ENCODE peak calls at places on chromosomes 1 and 21, in seven cellular contexts. H, C, B, K, T, D and I are unnamed samples.

GRCh38 chr1:1304331-1305299 is 3.1 kb downstream of the ACAP3 start:
- DNase-seq in B (peak), T (peak), D (peak), C (peak), K (peak), H (no peak), I (peak)

GRCh38 chr1:51326839-51327238 is 3.5 kb downstream of the TTC39A start:
- DNase-seq in B (no peak), H (no peak), C (no peak), D (no peak), T (no peak), K (no peak), I (no peak)

GRCh38 chr1:231940721-231941120 is 314.1 kb downstream of the DISC1 start:
- DNase-seq in T (no peak), H (no peak), C (no peak), K (no peak), B (no peak), D (no peak), I (no peak)

GRCh38 chr1:24981632-24982007 is 51.5 kb upstream of the RUNX3 start:
- DNase-seq in D (no peak), T (no peak), H (no peak), B (no peak), C (no peak), K (no peak), I (no peak)

GRCh38 chr1:94025383-94026340 is 95.3 kb downstream of the ABCA4 start:
- DNase-seq in D (peak), T (peak), K (peak), H (no peak), B (peak), C (peak), I (no peak)

GRCh38 chr1:116873680-116874271 is 35.9 kb upstream of the PTGFRN start:
- DNase-seq in B (peak), H (no peak), D (no peak), K (no peak), C (no peak), T (no peak), I (no peak)

GRCh38 chr21:20617130-20617529 is 381.1 kb upstream of the NCAM2 start:
- DNase-seq in B (no peak), C (no peak), K (peak), T (no peak), D (no peak), H (no peak), I (no peak)

GRCh38 chr1:166597516-166597915 is 241.8 kb upstream of the POGK start:
- DNase-seq in D (no peak), K (no peak), C (no peak), B (no peak), T (no peak), H (no peak), I (no peak)

GRCh38 chr1:231049121-231049979 is 9.3 kb upstream of the FAM89A start:
- DNase-seq in K (no peak), T (no peak), D (no peak), C (no peak), B (no peak), H (no peak), I (no peak)

GRCh38 chr1:7884757-7885156 is 31.9 kb upstream of the UTS2 start:
- DNase-seq in B (no peak), C (no peak), T (no peak), K (no peak), H (no peak), D (no peak), I (no peak)

GRCh38 chr1:157170677-157171515 is 32.7 kb upstream of the ETV3 start:
- DNase-seq in T (peak), H (peak), B (peak), D (peak), C (peak), K (peak), I (no peak)

GRCh38 chr1:37090671-37091070 is 56.4 kb upstream of the GRIK3 start:
- DNase-seq in D (no peak), T (no peak), H (no peak), K (no peak), C (no peak), B (no peak), I (no peak)

GRCh38 chr1:80444171-80444570 is 1356.6 kb upstream of the ADGRL2 start:
- DNase-seq in H (no peak), T (no peak), B (no peak), D (no peak), C (no peak), K (no peak), I (no peak)

GRCh38 chr1:209742409-209743144 is 13.3 kb upstream of the TRAF3IP3 start:
- DNase-seq in B (no peak), K (no peak), H (no peak), C (peak), T (no peak), D (no peak), I (no peak)

GRCh38 chr1:1085911-1086841 is 12.1 kb upstream of the RNF223 start:
- DNase-seq in K (peak), H (no peak), B (no peak), C (no peak), T (no peak), D (no peak), I (peak)

GRCh38 chr1:202807926-202808757 is at the start of gene KDM5B:
- DNase-seq in T (peak), D (peak), K (peak), C (peak), B (peak), H (peak), I (peak)

GRCh38 chr1:177799746-177800145 is 170.1 kb downstream of the SEC16B start:
- DNase-seq in B (no peak), D (no peak), H (no peak), K (no peak), T (no peak), C (no peak), I (no peak)

GRCh38 chr21:18443686-18444085 is 40.1 kb upstream of the TMPRSS15 start:
- DNase-seq in T (no peak), K (no peak), H (no peak), C (no peak), D (no peak), B (no peak), I (no peak)

GRCh38 chr1:228015276-228016180 is 8.7 kb downstream of the WNT3A start:
- DNase-seq in C (peak), D (peak), H (no peak), B (no peak), T (no peak), K (peak), I (peak)

GRCh38 chr1:97006044-97006676 is 284.6 kb downstream of the PTBP2 start:
- DNase-seq in D (peak), T (no peak), B (peak), H (no peak), C (peak), K (no peak), I (no peak)

GRCh38 chr1:224300346-224300745 is 29.6 kb downstream of the NVL start:
- DNase-seq in K (peak), B (peak), C (peak), T (no peak), D (peak), H (no peak), I (no peak)

GRCh38 chr21:42692688-42693087 is 39.3 kb downstream of the PDE9A start:
- DNase-seq in D (no peak), T (no peak), H (no peak), B (no peak), C (no peak), K (no peak), I (no peak)

GRCh38 chr1:43383449-43383848 is 6.2 kb downstream of the MED8 start:
- DNase-seq in B (peak), C (peak), H (no peak), K (no peak), D (no peak), T (no peak), I (no peak)

GRCh38 chr1:12358499-12358898 is 128.7 kb downstream of the VPS13D start:
- DNase-seq in C (no peak), B (no peak), H (no peak), K (no peak), T (no peak), D (no peak), I (no peak)

GRCh38 chr1:155128755-155129473 is 1.2 kb downstream of the EFNA1 start:
- DNase-seq in K (peak), D (no peak), C (peak), B (peak), H (no peak), T (no peak), I (no peak)

GRCh38 chr1:5716126-5716525 is 276.1 kb downstream of the NPHP4 start:
- DNase-seq in T (no peak), K (no peak), C (no peak), H (no peak), B (no peak), D (no peak), I (no peak)

GRCh38 chr1:61504840-61505239 is 220.1 kb downstream of the TM2D1 start:
- DNase-seq in D (no peak), H (no peak), B (no peak), K (no peak), C (peak), T (no peak), I (no peak)

GRCh38 chr1:173210273-173210672 is 3.1 kb upstream of the TNFSF4 start:
- DNase-seq in C (no peak), K (no peak), B (no peak), D (no peak), H (no peak), T (no peak), I (no peak)

GRCh38 chr1:158679289-158679688 is 7.2 kb downstream of the SPTA1 start:
- DNase-seq in D (no peak), B (no peak), T (no peak), C (no peak), K (no peak), H (no peak), I (no peak)

GRCh38 chr1:223147409-223147808 is 4.4 kb upstream of the TLR5 start:
- DNase-seq in K (no peak), H (no peak), B (no peak), C (no peak), D (no peak), T (no peak), I (no peak)

GRCh38 chr1:33096358-33097005 is 15.5 kb downstream of the AZIN2 start:
- DNase-seq in H (no peak), T (no peak), D (no peak), B (no peak), K (no peak), C (peak), I (no peak)

GRCh38 chr21:42777757-42778344 is 101.5 kb downstream of the WDR4 start:
- DNase-seq in D (no peak), T (no peak), C (peak), K (no peak), B (no peak), H (no peak), I (no peak)

GRCh38 chr1:227899820-227900449 is 47.8 kb downstream of the WNT9A start:
- DNase-seq in C (no peak), B (no peak), D (no peak), K (peak), T (no peak), H (peak), I (peak)

GRCh38 chr1:97898948-97899347 is 21.9 kb downstream of the DPYD start:
- DNase-seq in D (no peak), K (no peak), H (no peak), T (no peak), B (no peak), C (no peak), I (no peak)

GRCh38 chr1:199675937-199676336 is 351.6 kb upstream of the NR5A2 start:
- DNase-seq in D (no peak), C (no peak), K (no peak), B (no peak), H (no peak), T (no peak), I (no peak)

GRCh38 chr1:112790920-112791722 is 76.0 kb upstream of the PPM1J start:
- DNase-seq in D (no peak), T (no peak), C (no peak), H (no peak), K (peak), B (no peak), I (no peak)